ENCODE peak calls at places on chromosome 22, in five cellular contexts. N is cardiac muscle cell, Z is HFF-Myc, V is fibroblast of lung, Q is GM10248. I is an unnamed sample.

GRCh38 chr22:38271927-38272372 is 860 bp downstream of the TMEM184B start:
- DNase-seq in N (no peak), Z (no peak), V (no peak), Q (no peak), I (no peak)

GRCh38 chr22:23065069-23065451 is 5.3 kb upstream of the GNAZ start:
- DNase-seq in N (no peak), Z (no peak), V (no peak), Q (no peak), I (no peak)

GRCh38 chr22:38954414-38955043 is 2.9 kb upstream of the APOBEC3A start:
- DNase-seq in N (no peak), Z (no peak), V (no peak), Q (no peak), I (no peak)

GRCh38 chr22:31313366-31314147 is 21.3 kb upstream of the PIK3IP1 start:
- DNase-seq in N (peak), Z (peak), V (peak), Q (peak), I (peak)

GRCh38 chr22:31244044-31244942 is 32.2 kb downstream of the LIMK2 start:
- DNase-seq in N (peak), Z (no peak), V (peak), Q (no peak), I (peak)

GRCh38 chr22:32411388-32411787 is 659 bp downstream of the RTCB start:
- DNase-seq in N (no peak), Z (no peak), V (peak), Q (no peak), I (no peak)

GRCh38 chr22:23834830-23835772 is 3.7 kb downstream of the DERL3 start:
- DNase-seq in N (no peak), Z (no peak), V (no peak), Q (no peak), I (no peak)

GRCh38 chr22:22939537-22940368 is 52.1 kb downstream of the IGLL5 start:
- DNase-seq in N (no peak), Z (no peak), V (no peak), Q (no peak), I (no peak)

GRCh38 chr22:40348025-40348658 is 1.8 kb downstream of the ADSL start:
- DNase-seq in N (peak), Z (no peak), V (peak), Q (peak), I (peak)

GRCh38 chr22:49938565-49939136 is 20.2 kb downstream of the CRELD2 start:
- DNase-seq in N (no peak), Z (no peak), V (no peak), Q (no peak), I (no peak)

GRCh38 chr22:38411016-38411415 is 44.0 kb downstream of the KCNJ4 start:
- DNase-seq in N (no peak), Z (no peak), V (no peak), Q (no peak), I (no peak)

GRCh38 chr22:20605328-20605727 is 97.9 kb downstream of the MED15 start:
- DNase-seq in N (no peak), Z (no peak), V (no peak), Q (no peak), I (no peak)

GRCh38 chr22:20101638-20102037 is 14.3 kb upstream of the RANBP1 start:
- DNase-seq in N (no peak), Z (no peak), V (no peak), Q (no peak), I (no peak)

GRCh38 chr22:42885446-42885845 is 28.4 kb upstream of the ARFGAP3 start:
- DNase-seq in N (no peak), Z (no peak), V (no peak), Q (no peak), I (no peak)

GRCh38 chr22:42939941-42940653 is 74.9 kb downstream of the PACSIN2 start:
- DNase-seq in N (no peak), Z (peak), V (peak), Q (no peak), I (no peak)

GRCh38 chr22:33917744-33918406 is 2.4 kb downstream of the LARGE1 start:
- DNase-seq in N (no peak), Z (no peak), V (peak), Q (peak), I (peak)

GRCh38 chr22:43060213-43060612 is 29.0 kb downstream of the TTLL1 start:
- DNase-seq in N (peak), Z (no peak), V (no peak), Q (peak), I (peak)

DNA sequence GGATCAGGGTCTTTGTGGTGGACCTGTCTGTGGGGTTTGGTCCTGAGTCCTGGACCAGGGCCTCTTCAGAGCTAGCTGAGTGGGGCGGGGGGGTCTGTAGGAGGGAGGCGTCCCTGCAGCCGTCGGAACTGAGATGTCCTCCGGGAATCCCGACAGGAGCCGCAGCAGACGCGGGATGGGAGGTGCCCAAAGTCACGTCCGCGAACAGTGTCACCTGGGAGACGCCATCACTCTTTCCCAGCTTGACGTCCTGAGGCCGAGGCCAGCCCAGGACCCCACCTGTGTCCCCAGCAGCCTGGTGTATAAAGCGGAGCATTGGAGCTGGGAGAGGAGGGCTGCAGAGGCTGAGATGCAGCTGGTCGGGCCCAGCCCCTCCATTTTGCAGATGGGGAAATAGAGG is 1234.7 kb downstream of the BRD1 start:
- DNase-seq in N (no peak), Z (no peak), V (no peak), Q (no peak), I (no peak)
- TF ChIP-seq CTCF in N (no peak), Z (no peak), V (no peak), Q (no peak), I (no peak)

GRCh38 chr22:26564181-26564580 is 25.8 kb downstream of the TPST2 start:
- DNase-seq in N (no peak), Z (no peak), V (no peak), Q (no peak), I (no peak)

GRCh38 chr22:26561756-26562417 is 28.0 kb downstream of the TPST2 start:
- DNase-seq in N (no peak), Z (no peak), V (no peak), Q (no peak), I (no peak)

GRCh38 chr22:26564672-26565071 is 25.3 kb downstream of the TPST2 start:
- DNase-seq in N (no peak), Z (no peak), V (no peak), Q (no peak), I (no peak)

GRCh38 chr22:26565181-26565580 is 24.8 kb downstream of the TPST2 start:
- DNase-seq in N (no peak), Z (no peak), V (no peak), Q (no peak), I (no peak)

GRCh38 chr22:26563022-26563421 is 26.9 kb downstream of the TPST2 start:
- DNase-seq in N (no peak), Z (no peak), V (no peak), Q (no peak), I (no peak)
- TF ChIP-seq CTCF in N (no peak), Z (no peak), V (no peak), Q (peak), I (no peak)

GRCh38 chr22:27372364-27372763 is 429.2 kb downstream of the MN1 start:
- DNase-seq in N (no peak), Z (no peak), V (no peak), Q (no peak), I (no peak)

GRCh38 chr22:27370987-27371386 is 430.6 kb downstream of the MN1 start:
- DNase-seq in N (no peak), Z (no peak), V (no peak), Q (no peak), I (no peak)

GRCh38 chr22:27377501-27377900 is 424.1 kb downstream of the MN1 start:
- DNase-seq in N (no peak), Z (no peak), V (no peak), Q (no peak), I (no peak)

GRCh38 chr22:27370281-27370680 is 431.3 kb downstream of the MN1 start:
- DNase-seq in N (no peak), Z (no peak), V (no peak), Q (no peak), I (no peak)

DNA sequence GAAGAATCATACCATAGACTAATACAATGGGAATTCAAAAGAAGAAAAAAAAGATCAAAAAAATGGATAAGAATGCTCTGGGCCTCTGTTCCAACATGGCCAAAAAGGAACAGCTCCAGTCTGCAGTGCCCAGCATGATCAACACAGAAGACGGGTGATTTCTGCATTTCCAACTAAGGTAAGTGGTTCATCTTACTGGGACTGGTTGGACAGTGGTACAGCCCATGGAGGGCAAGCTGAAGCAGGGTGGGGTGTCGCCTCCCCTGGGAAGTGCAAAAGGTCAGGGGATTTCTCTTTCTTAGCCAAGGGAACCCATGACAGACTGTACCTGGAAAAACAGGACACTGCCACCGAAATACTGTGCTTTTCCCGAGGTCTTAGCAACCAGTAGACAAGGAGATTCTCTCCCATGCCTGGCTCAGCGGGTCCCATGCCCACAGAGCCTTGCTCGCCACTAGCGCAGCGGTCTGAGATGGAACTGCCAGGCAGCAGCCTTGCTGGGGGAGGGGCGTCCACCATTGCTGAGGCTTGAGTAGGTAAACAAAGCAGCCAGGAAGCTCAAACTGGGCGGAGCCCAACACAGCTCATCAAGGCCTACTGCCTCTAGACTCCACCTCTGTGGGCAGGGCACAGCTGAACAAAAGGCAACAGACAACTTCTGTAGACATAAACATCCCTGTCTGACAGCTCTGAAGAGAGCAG is 428.4 kb downstream of the MN1 start:
- DNase-seq in N (peak), Z (no peak), V (peak), Q (no peak), I (peak)
- TF ChIP-seq CTCF in N (no peak), Z (no peak), V (no peak), Q (no peak), I (peak)

GRCh38 chr22:41672780-41673509 is 15.7 kb downstream of the SNU13 start:
- DNase-seq in N (no peak), Z (no peak), V (no peak), Q (no peak), I (no peak)
- TF ChIP-seq CTCF in N (peak), Z (peak), V (peak), Q (peak), I (no peak)

GRCh38 chr22:37148031-37148651 is 1.6 kb downstream of the IL2RB start:
- DNase-seq in N (no peak), Z (no peak), V (no peak), Q (peak), I (no peak)
- TF ChIP-seq CTCF in N (no peak), Z (no peak), V (no peak), Q (peak), I (no peak)

GRCh38 chr22:36334081-36334831 is 53.5 kb downstream of the MYH9 start:
- DNase-seq in N (no peak), Z (no peak), V (peak), Q (no peak), I (no peak)
- TF ChIP-seq CTCF in N (peak), Z (peak), V (no peak), Q (peak), I (no peak)

GRCh38 chr22:26023104-26023775 is 146.0 kb upstream of the SEZ6L start:
- DNase-seq in N (no peak), Z (no peak), V (no peak), Q (no peak), I (no peak)
- TF ChIP-seq CTCF in N (no peak), Z (no peak), V (no peak), Q (no peak), I (no peak)

GRCh38 chr22:26174280-26174679 is 5.0 kb downstream of the SEZ6L start:
- DNase-seq in N (peak), Z (no peak), V (no peak), Q (no peak), I (peak)
- TF ChIP-seq CTCF in N (no peak), Z (peak), V (no peak), Q (no peak), I (peak)

DNA sequence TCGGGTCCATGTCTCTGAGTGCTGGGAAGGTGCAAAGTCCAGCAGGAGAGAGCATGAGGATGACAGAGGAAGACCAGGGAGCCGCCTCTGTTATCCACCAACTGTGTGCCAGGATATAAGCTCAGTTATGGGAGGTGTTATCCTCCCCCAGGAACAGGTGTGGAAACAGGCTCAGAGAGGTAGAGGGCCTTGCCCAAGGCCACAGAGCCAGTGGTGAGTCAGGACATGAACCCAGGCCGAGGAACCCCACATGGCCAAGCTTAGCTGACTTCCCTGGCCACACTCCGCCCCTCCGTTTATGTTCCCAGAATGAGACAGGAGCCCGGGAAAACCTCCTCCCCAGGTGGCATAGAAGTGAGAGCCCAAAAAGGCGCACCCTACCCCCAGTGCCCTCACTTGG is 50.3 kb downstream of the ISX start:
- DNase-seq in N (no peak), Z (no peak), V (no peak), Q (no peak), I (no peak)
- TF ChIP-seq CTCF in N (no peak), Z (no peak), V (no peak), Q (no peak), I (no peak)

I was measured in nephron progenitor cell.